ENCODE peak calls at places on chromosomes 6 and 20, in seven cellular contexts. V is mammary epithelial cell; H is WTC11; C is NB4; J is pancreas; U is T-helper 1 cell; D is activated CD4-positive, alpha-beta T cell treated with anti-CD3 and anti-CD28 coated beads, Interleukin-2, amount 10 ng/mL, durations not matched to agents 24 days and 14 days. E is an unnamed sample.

GRCh38 chr20:37872161-37872560 is 30.8 kb upstream of the VSTM2L start:
- DNase-seq in V (no peak), D (no peak), J (no peak), C (no peak), U (no peak), H (no peak), E (no peak)

GRCh38 chr6:137471951-137472350 is 22.2 kb downstream of the OLIG3 start:
- DNase-seq in J (no peak), U (no peak), C (no peak), D (no peak), V (no peak), H (no peak), E (no peak)

GRCh38 chr6:7058250-7058923 is 49.4 kb upstream of the RREB1 start:
- DNase-seq in V (peak; percentile 99), C (peak; percentile 99), U (no peak), D (peak; percentile 58), J (peak; percentile 69), H (no peak), E (peak; percentile 99)

GRCh38 chr6:167572841-167573271 is 248.0 kb downstream of the TTLL2 start:
- DNase-seq in D (no peak), J (no peak), H (no peak), V (no peak), C (no peak), U (no peak), E (no peak)

GRCh38 chr6:44697333-44697732 is 309.8 kb downstream of the CDC5L start:
- DNase-seq in D (no peak), V (no peak), C (no peak), H (peak; percentile 17), J (no peak), U (no peak), E (no peak)

GRCh38 chr6:4506806-4507205 is 269.4 kb upstream of the CDYL start:
- DNase-seq in H (no peak), U (no peak), C (no peak), J (no peak), V (no peak), D (no peak), E (no peak)

GRCh38 chr6:121285041-121285440 is 49.2 kb downstream of the TBC1D32 start:
- DNase-seq in U (no peak), D (no peak), C (no peak), V (peak; percentile 29), H (no peak), J (no peak), E (no peak)

GRCh38 chr20:58511364-58511763 is 3.8 kb downstream of the APCDD1L start:
- DNase-seq in U (no peak), C (peak; percentile 67), H (no peak), J (no peak), D (no peak), V (peak; percentile 18), E (no peak)

GRCh38 chr6:31396422-31397152 is 6.8 kb upstream of the MICA start:
- DNase-seq in U (peak; percentile 85), V (peak; percentile 67), H (peak; percentile 89), C (peak; percentile 75), J (peak; percentile 93), D (peak; percentile 97), E (no peak)

GRCh38 chr6:11685411-11686093 is 93.1 kb downstream of the ADTRP start:
- DNase-seq in H (no peak), J (no peak), C (no peak), U (no peak), D (peak; percentile 13), V (peak; percentile 89), E (peak; percentile 90)

GRCh38 chr6:165717732-165718465 is 54.9 kb upstream of the PDE10A start:
- DNase-seq in U (no peak), H (no peak), J (no peak), V (no peak), C (no peak), D (no peak), E (no peak)

GRCh38 chr6:63795006-63795405 is 159.4 kb downstream of the PHF3 start:
- DNase-seq in H (no peak), D (no peak), C (no peak), V (no peak), J (no peak), U (no peak), E (no peak)

GRCh38 chr6:55868910-55869479 is 6.4 kb downstream of the BMP5 start:
- DNase-seq in D (peak; percentile 56), C (no peak), V (peak; percentile 99), J (no peak), H (no peak), U (no peak), E (peak; percentile 100)

GRCh38 chr6:34580707-34581560 is 24.8 kb upstream of the SPDEF start:
- DNase-seq in D (no peak), H (no peak), C (no peak), U (no peak), J (no peak), V (no peak), E (no peak)

GRCh38 chr6:113184736-113185135 is 672.4 kb upstream of the MARCKS start:
- DNase-seq in J (peak; percentile 47), C (no peak), H (no peak), U (no peak), V (no peak), D (no peak), E (no peak)

GRCh38 chr20:59194023-59194935 is 30.7 kb downstream of the ZNF831 start:
- DNase-seq in U (no peak), C (no peak), V (no peak), H (no peak), J (no peak), D (no peak), E (no peak)

GRCh38 chr20:10508060-10508459 is 73.0 kb downstream of the SLX4IP start:
- DNase-seq in J (peak; percentile 48), C (no peak), V (no peak), D (no peak), H (no peak), U (no peak), E (no peak)

GRCh38 chr6:32148722-32149576 is 2.8 kb downstream of the PRRT1 start:
- DNase-seq in U (peak; percentile 57), D (peak; percentile 93), J (peak; percentile 78), C (no peak), H (peak; percentile 96), V (no peak), E (peak; percentile 33)

GRCh38 chr6:99852031-99852430 is 142.0 kb downstream of the MCHR2 start:
- DNase-seq in C (no peak), J (no peak), D (no peak), H (no peak), V (no peak), U (no peak), E (no peak)

GRCh38 chr20:50200482-50201104 is 10.0 kb downstream of the CEBPB start:
- DNase-seq in C (no peak), H (no peak), D (no peak), V (no peak), U (no peak), J (no peak), E (no peak)

GRCh38 chr6:79168695-79168980 is 65.8 kb downstream of the HMGN3 start:
- DNase-seq in D (no peak), U (no peak), V (no peak), J (no peak), H (no peak), C (no peak), E (no peak)

GRCh38 chr6:13425971-13426931 is 61.1 kb downstream of the GFOD1 start:
- DNase-seq in V (peak; percentile 68), J (no peak), H (no peak), C (no peak), D (no peak), U (no peak), E (peak; percentile 40)

GRCh38 chr6:27209659-27210269 is 37.7 kb upstream of the PRSS16 start:
- DNase-seq in U (no peak), C (peak; percentile 11), V (no peak), H (peak; percentile 45), J (no peak), D (no peak), E (no peak)